ENCODE peak calls at places on chromosomes 5 and 9, in six cellular contexts. P is HepG2, L is H1, D is SK-N-SH, E is GM12891, Z is GM12878. N is an unnamed sample.

GRCh38 chr9:129026442-129027223 is 1.5 kb downstream of the SH3GLB2 start:
- DNase-seq in P (peak), L (no peak), D (peak), E (no peak), Z (no peak), N (no peak)

GRCh38 chr9:116471093-116471906 is 215.8 kb upstream of the TRIM32 start:
- DNase-seq in P (no peak), L (peak), D (no peak), E (no peak), Z (no peak), N (no peak)

GRCh38 chr9:33690156-33690908 is 105.0 kb upstream of the PRSS3 start:
- DNase-seq in P (no peak), L (no peak), D (no peak), E (no peak), Z (no peak), N (no peak)

GRCh38 chr5:123813251-123813650 is 301.3 kb downstream of the CSNK1G3 start:
- DNase-seq in P (no peak), L (no peak), D (no peak), E (no peak), Z (no peak), N (no peak)

GRCh38 chr5:147466581-147466980 is 43.3 kb downstream of the DPYSL3 start:
- DNase-seq in P (no peak), L (no peak), D (no peak), E (no peak), Z (no peak), N (no peak)

GRCh38 chr5:147348046-147348445 is 113.2 kb downstream of the STK32A start:
- DNase-seq in P (no peak), L (no peak), D (no peak), E (no peak), Z (no peak), N (no peak)

GRCh38 chr5:10018211-10018610 is 231.5 kb downstream of the ATPSCKMT start:
- DNase-seq in P (no peak), L (no peak), D (no peak), E (no peak), Z (no peak), N (no peak)

GRCh38 chr9:137670391-137671195 is 51.8 kb downstream of the EHMT1 start:
- DNase-seq in P (peak), L (peak), D (no peak), E (no peak), Z (no peak), N (no peak)

GRCh38 chr9:37953775-37954437 is 50.0 kb upstream of the SLC25A51 start:
- DNase-seq in P (no peak), L (no peak), D (no peak), E (peak), Z (peak), N (peak)

GRCh38 chr9:129900263-129901041 is 65.2 kb downstream of the USP20 start:
- DNase-seq in P (no peak), L (no peak), D (no peak), E (no peak), Z (peak), N (peak)

GRCh38 chr9:69193685-69194032 is 19.6 kb downstream of the TJP2 start:
- DNase-seq in P (no peak), L (no peak), D (peak), E (no peak), Z (no peak), N (no peak)

GRCh38 chr9:96391021-96391765 is 7.7 kb upstream of the SLC35D2 start:
- DNase-seq in P (peak), L (no peak), D (no peak), E (no peak), Z (no peak), N (no peak)

GRCh38 chr9:79012561-79012960 is 559.2 kb upstream of the TLE4 start:
- DNase-seq in P (no peak), L (no peak), D (no peak), E (no peak), Z (no peak), N (no peak)

DNA sequence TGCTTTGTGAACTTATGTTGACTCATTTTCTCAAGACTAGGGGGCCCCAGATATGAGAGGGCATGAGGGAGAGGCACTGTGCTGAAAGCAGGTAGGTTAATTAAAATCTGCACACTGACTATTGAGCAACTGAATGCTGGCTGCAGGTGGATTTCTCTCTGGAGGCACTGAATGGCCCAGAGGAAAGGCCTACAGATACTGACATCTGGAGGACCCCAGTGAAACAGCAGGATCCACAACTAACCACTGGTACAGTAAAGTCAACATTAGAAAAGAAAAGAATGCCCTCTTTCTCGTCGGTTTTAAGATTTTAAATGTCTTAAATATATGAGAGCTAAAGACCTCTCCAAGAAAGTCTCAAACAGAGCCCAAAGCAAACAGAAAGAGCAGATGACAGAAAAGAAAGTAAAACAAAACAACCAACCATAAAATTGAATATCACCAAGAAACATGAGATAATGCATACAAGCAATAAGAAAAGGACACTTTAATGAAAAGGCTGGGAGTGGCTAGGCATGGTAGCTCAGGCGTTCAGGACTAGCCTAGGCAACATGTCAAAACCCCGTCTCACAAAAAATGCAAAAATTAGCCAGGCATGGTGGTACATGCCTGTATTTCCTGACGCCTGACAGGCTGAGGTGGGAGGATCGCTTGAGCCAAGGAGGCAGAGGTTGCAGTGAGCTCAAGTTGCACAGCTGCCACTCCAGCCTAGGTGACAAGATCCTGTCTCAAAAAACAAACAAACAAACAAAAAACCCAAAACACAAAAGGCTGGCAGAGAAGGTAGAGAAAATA is 43.3 kb downstream of the PUM3 start:
- DNase-seq in P (peak), L (no peak), D (peak), E (no peak), Z (no peak), N (no peak)
- TF ChIP-seq POLR2AphosphoS5 in P (no peak), L (no peak), D (no peak), E (no peak), Z (no peak), N (no peak)

DNA sequence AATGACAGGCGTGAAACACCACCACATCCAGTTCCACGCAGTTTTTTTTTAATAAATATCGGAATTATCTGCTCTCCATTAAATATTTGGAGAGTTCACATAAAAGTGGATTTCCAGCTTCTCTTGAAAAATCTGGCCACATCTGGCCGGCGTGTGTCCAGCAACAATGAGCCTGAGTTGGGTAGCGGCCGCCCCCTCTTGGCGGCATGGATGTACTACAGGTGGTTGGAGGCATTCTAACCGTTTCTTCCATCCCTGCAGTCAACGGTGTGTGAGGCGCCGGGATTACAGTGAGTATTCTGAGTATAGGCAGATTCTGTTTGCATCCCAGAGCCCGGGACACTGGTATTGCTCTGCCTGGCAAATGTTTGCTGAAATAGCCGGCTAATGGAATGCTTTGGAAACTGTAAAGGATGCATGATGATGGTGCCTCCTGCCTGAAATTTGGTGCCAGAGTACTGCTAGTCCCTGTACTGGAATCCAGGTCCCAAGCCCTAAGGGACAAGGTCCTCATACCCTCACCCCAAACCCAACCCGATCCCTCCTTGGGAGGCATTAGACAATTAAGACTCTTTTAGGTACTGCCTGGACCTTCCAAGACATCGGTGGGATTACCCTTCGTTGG is 13.6 kb upstream of the GM2A start:
- DNase-seq in P (peak), L (peak), D (peak), E (no peak), Z (no peak), N (no peak)
- TF ChIP-seq TAF1 in P (no peak), L (peak), D (no peak), E (no peak), Z (no peak), N (no peak)

GRCh38 chr5:1139366-1139765 is 27.5 kb upstream of the SLC12A7 start:
- DNase-seq in P (no peak), L (no peak), D (no peak), E (no peak), Z (no peak), N (no peak)

GRCh38 chr5:1138445-1139207 is 26.8 kb upstream of the SLC12A7 start:
- DNase-seq in P (peak), L (no peak), D (no peak), E (no peak), Z (no peak), N (no peak)

GRCh38 chr5:1136814-1137213 is 25.0 kb upstream of the SLC12A7 start:
- DNase-seq in P (no peak), L (no peak), D (no peak), E (no peak), Z (no peak), N (no peak)

GRCh38 chr5:1135696-1136525 is 24.0 kb upstream of the SLC12A7 start:
- DNase-seq in P (peak), L (no peak), D (no peak), E (no peak), Z (no peak), N (no peak)

GRCh38 chr5:1137567-1138444 is 25.9 kb upstream of the SLC12A7 start:
- DNase-seq in P (no peak), L (no peak), D (no peak), E (no peak), Z (no peak), N (no peak)
- TF ChIP-seq POLR2AphosphoS5 in P (peak), L (no peak), D (no peak), E (no peak), Z (no peak), N (no peak)

GRCh38 chr5:179285236-179285635 is 60.0 kb downstream of the ADAMTS2 start:
- DNase-seq in P (no peak), L (no peak), D (peak), E (no peak), Z (no peak), N (no peak)

GRCh38 chr5:179281688-179282087 is 63.6 kb downstream of the ADAMTS2 start:
- DNase-seq in P (no peak), L (no peak), D (no peak), E (no peak), Z (no peak), N (no peak)

GRCh38 chr5:179287071-179287470 is 58.2 kb downstream of the ADAMTS2 start:
- DNase-seq in P (no peak), L (no peak), D (no peak), E (no peak), Z (no peak), N (no peak)

GRCh38 chr5:179287631-179288030 is 57.6 kb downstream of the ADAMTS2 start:
- DNase-seq in P (no peak), L (no peak), D (no peak), E (no peak), Z (no peak), N (no peak)

DNA sequence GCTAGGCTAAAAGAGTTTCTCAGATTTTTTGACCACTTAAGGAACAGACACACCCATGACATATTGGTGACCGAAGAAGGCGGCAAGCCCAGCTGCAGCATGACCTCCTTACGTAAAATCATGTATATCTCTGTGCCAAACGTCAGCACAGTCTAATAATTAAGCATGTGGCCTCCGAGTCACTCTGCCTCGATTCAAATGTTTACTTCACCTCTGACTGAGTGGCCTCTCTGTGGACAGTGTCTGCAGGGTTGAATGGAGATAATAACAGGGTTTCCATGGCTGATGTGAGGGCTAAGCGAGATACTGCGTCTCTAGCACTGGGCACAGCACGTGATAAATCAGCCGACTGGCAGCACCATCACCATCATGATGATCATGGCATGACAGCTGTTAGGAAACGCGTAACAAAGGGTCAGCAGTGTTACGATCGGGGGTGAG is 60.5 kb downstream of the ADAMTS2 start:
- DNase-seq in P (no peak), L (no peak), D (peak), E (no peak), Z (no peak), N (no peak)
- TF ChIP-seq TAF1 in P (no peak), L (no peak), D (no peak), E (no peak), Z (no peak), N (no peak)